ENCODE peak calls at places on chromosomes 7 and 10, in ten cellular contexts. One of them, this sample, is unnamed.

GRCh38 chr10:121244791-121245190 is 353.5 kb downstream of the FGFR2 start:
- DNase-seq in neural crest cell: no peak
- DNase-seq in SK-N-SH: no peak
- DNase-seq in GM06990: no peak
- DNase-seq in astrocyte of the spinal cord: peak
- DNase-seq in Calu3: no peak
- DNase-seq in CD4-positive, alpha-beta T cell: no peak
- DNase-seq in nephron progenitor cell: peak
- DNase-seq in heart left ventricle: no peak
- DNase-seq in HCT116: no peak
- DNase-seq in this sample: peak

GRCh38 chr7:6057316-6058128 is 26.3 kb downstream of the ANKRD61 start:
- DNase-seq in SK-N-SH: no peak
- DNase-seq in neural crest cell: no peak
- DNase-seq in Calu3: peak
- DNase-seq in astrocyte of the spinal cord: no peak
- DNase-seq in HCT116: no peak
- DNase-seq in nephron progenitor cell: no peak
- DNase-seq in GM06990: no peak
- DNase-seq in CD4-positive, alpha-beta T cell: no peak
- DNase-seq in heart left ventricle: no peak
- DNase-seq in this sample: peak

GRCh38 chr10:3866347-3866746 is 81.3 kb upstream of the KLF6 start:
- DNase-seq in neural crest cell: no peak
- DNase-seq in Calu3: no peak
- DNase-seq in nephron progenitor cell: no peak
- DNase-seq in HCT116: no peak
- DNase-seq in heart left ventricle: no peak
- DNase-seq in GM06990: no peak
- DNase-seq in astrocyte of the spinal cord: no peak
- DNase-seq in SK-N-SH: no peak
- DNase-seq in CD4-positive, alpha-beta T cell: no peak
- DNase-seq in this sample: peak

GRCh38 chr10:102752266-102752930 is 8.7 kb downstream of the WBP1L start:
- DNase-seq in Calu3: no peak
- DNase-seq in SK-N-SH: no peak
- DNase-seq in CD4-positive, alpha-beta T cell: no peak
- DNase-seq in HCT116: no peak
- DNase-seq in heart left ventricle: no peak
- DNase-seq in astrocyte of the spinal cord: peak
- DNase-seq in GM06990: no peak
- DNase-seq in nephron progenitor cell: no peak
- DNase-seq in neural crest cell: no peak
- DNase-seq in this sample: no peak

GRCh38 chr10:69508738-69509340 is 57.6 kb downstream of the TSPAN15 start:
- DNase-seq in nephron progenitor cell: no peak
- DNase-seq in GM06990: no peak
- DNase-seq in CD4-positive, alpha-beta T cell: no peak
- DNase-seq in HCT116: no peak
- DNase-seq in heart left ventricle: no peak
- DNase-seq in astrocyte of the spinal cord: no peak
- DNase-seq in neural crest cell: no peak
- DNase-seq in SK-N-SH: peak
- DNase-seq in Calu3: no peak
- DNase-seq in this sample: no peak

GRCh38 chr10:22821501-22821900 is 106.4 kb upstream of the ARMC3 start:
- DNase-seq in astrocyte of the spinal cord: peak
- DNase-seq in heart left ventricle: no peak
- DNase-seq in nephron progenitor cell: no peak
- DNase-seq in SK-N-SH: no peak
- DNase-seq in GM06990: no peak
- DNase-seq in neural crest cell: no peak
- DNase-seq in HCT116: no peak
- DNase-seq in Calu3: no peak
- DNase-seq in CD4-positive, alpha-beta T cell: no peak
- DNase-seq in this sample: no peak

GRCh38 chr10:10307551-10307950 is 710.1 kb upstream of the CELF2 start:
- DNase-seq in Calu3: no peak
- DNase-seq in neural crest cell: no peak
- DNase-seq in astrocyte of the spinal cord: no peak
- DNase-seq in HCT116: no peak
- DNase-seq in GM06990: no peak
- DNase-seq in nephron progenitor cell: no peak
- DNase-seq in CD4-positive, alpha-beta T cell: no peak
- DNase-seq in heart left ventricle: no peak
- DNase-seq in SK-N-SH: no peak
- DNase-seq in this sample: no peak

GRCh38 chr10:68242051-68242450 is 10.1 kb upstream of the ATOH7 start:
- DNase-seq in SK-N-SH: no peak
- DNase-seq in Calu3: no peak
- DNase-seq in HCT116: no peak
- DNase-seq in CD4-positive, alpha-beta T cell: no peak
- DNase-seq in nephron progenitor cell: no peak
- DNase-seq in neural crest cell: no peak
- DNase-seq in GM06990: no peak
- DNase-seq in heart left ventricle: no peak
- DNase-seq in astrocyte of the spinal cord: no peak
- DNase-seq in this sample: no peak

GRCh38 chr7:45889367-45890067 is 1.2 kb downstream of the IGFBP1 start:
- DNase-seq in GM06990: no peak
- DNase-seq in Calu3: no peak
- DNase-seq in nephron progenitor cell: no peak
- DNase-seq in astrocyte of the spinal cord: peak
- DNase-seq in CD4-positive, alpha-beta T cell: no peak
- DNase-seq in heart left ventricle: no peak
- DNase-seq in neural crest cell: no peak
- DNase-seq in HCT116: no peak
- DNase-seq in SK-N-SH: no peak
- DNase-seq in this sample: no peak

GRCh38 chr10:71848325-71849277 is 2.5 kb downstream of the PSAP start:
- DNase-seq in SK-N-SH: no peak
- DNase-seq in nephron progenitor cell: no peak
- DNase-seq in astrocyte of the spinal cord: peak
- DNase-seq in Calu3: no peak
- DNase-seq in HCT116: no peak
- DNase-seq in neural crest cell: no peak
- DNase-seq in GM06990: no peak
- DNase-seq in heart left ventricle: no peak
- DNase-seq in CD4-positive, alpha-beta T cell: no peak
- DNase-seq in this sample: no peak

GRCh38 chr7:76272872-76273271 is 29.6 kb upstream of the HSPB1 start:
- DNase-seq in Calu3: no peak
- DNase-seq in HCT116: no peak
- DNase-seq in neural crest cell: no peak
- DNase-seq in nephron progenitor cell: no peak
- DNase-seq in CD4-positive, alpha-beta T cell: no peak
- DNase-seq in heart left ventricle: no peak
- DNase-seq in SK-N-SH: no peak
- DNase-seq in astrocyte of the spinal cord: no peak
- DNase-seq in GM06990: no peak
- DNase-seq in this sample: no peak

GRCh38 chr10:77463499-77463898 is 174.1 kb downstream of the KCNMA1 start:
- DNase-seq in GM06990: no peak
- DNase-seq in neural crest cell: no peak
- DNase-seq in CD4-positive, alpha-beta T cell: no peak
- DNase-seq in Calu3: no peak
- DNase-seq in SK-N-SH: no peak
- DNase-seq in heart left ventricle: no peak
- DNase-seq in HCT116: no peak
- DNase-seq in astrocyte of the spinal cord: no peak
- DNase-seq in nephron progenitor cell: no peak
- DNase-seq in this sample: no peak

GRCh38 chr7:80630611-80631010 is 7.8 kb upstream of the CD36 start:
- DNase-seq in HCT116: no peak
- DNase-seq in Calu3: no peak
- DNase-seq in SK-N-SH: no peak
- DNase-seq in heart left ventricle: no peak
- DNase-seq in CD4-positive, alpha-beta T cell: no peak
- DNase-seq in GM06990: no peak
- DNase-seq in nephron progenitor cell: no peak
- DNase-seq in astrocyte of the spinal cord: peak
- DNase-seq in neural crest cell: no peak
- DNase-seq in this sample: no peak

GRCh38 chr10:13893926-13894325 is 307.2 kb downstream of the PRPF18 start:
- DNase-seq in CD4-positive, alpha-beta T cell: no peak
- DNase-seq in nephron progenitor cell: no peak
- DNase-seq in neural crest cell: no peak
- DNase-seq in astrocyte of the spinal cord: no peak
- DNase-seq in SK-N-SH: peak
- DNase-seq in GM06990: no peak
- DNase-seq in Calu3: no peak
- DNase-seq in heart left ventricle: no peak
- DNase-seq in HCT116: no peak
- DNase-seq in this sample: no peak

GRCh38 chr7:93310346-93310745 is 78.2 kb downstream of the VPS50 start:
- DNase-seq in heart left ventricle: no peak
- DNase-seq in neural crest cell: no peak
- DNase-seq in Calu3: no peak
- DNase-seq in astrocyte of the spinal cord: no peak
- DNase-seq in SK-N-SH: no peak
- DNase-seq in HCT116: no peak
- DNase-seq in CD4-positive, alpha-beta T cell: no peak
- DNase-seq in GM06990: no peak
- DNase-seq in nephron progenitor cell: no peak
- DNase-seq in this sample: no peak

DNA sequence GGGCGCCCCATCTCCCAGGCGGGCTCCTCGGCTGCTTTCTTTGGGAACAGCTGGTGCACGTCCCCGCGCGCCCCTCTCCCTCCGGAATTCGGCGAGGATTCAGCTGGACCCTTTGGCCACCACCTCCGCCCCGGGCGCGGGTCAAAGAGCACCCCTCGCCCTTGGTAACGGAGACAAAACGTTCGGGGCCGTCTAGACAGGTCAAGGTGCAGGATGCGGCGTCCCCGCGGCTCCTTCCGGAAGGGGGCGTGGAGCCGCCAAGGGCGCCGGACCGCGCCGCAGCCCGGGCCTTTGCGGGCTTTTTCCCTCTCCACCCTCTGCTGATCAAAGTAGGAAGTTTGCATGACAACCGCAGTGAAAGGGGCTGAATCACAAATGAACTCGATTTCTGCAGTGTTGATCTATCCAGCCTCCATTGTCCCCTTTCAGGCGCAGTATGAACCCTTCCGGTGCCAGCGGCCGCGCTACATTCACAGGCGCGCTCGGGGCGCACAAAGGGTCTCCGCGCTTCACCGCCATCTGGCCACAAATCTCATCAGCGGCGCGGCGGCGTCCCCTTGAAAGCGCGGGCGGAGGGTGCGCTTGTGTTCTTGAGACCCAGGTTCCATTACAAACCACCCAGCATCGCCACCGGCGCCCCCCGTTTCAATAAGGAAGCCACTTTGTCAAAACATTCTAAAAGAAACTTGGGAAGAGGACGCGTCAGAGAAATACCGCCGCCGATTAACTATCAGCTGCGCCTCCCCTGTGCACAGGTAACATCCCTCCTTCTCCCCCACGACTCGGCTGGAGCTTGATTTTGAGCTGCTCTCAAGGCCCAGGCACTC is 36.4 kb downstream of the CNPY1 start:
- DNase-seq in CD4-positive, alpha-beta T cell: no peak
- DNase-seq in astrocyte of the spinal cord: no peak
- DNase-seq in GM06990: no peak
- DNase-seq in HCT116: no peak
- DNase-seq in nephron progenitor cell: peak
- DNase-seq in heart left ventricle: no peak
- DNase-seq in Calu3: no peak
- DNase-seq in SK-N-SH: no peak
- DNase-seq in neural crest cell: peak
- DNase-seq in this sample: no peak
- TF ChIP-seq CTCF in CD4-positive, alpha-beta T cell: no peak
- TF ChIP-seq CTCF in astrocyte of the spinal cord: no peak
- TF ChIP-seq CTCF in GM06990: no peak
- TF ChIP-seq CTCF in HCT116: no peak
- TF ChIP-seq CTCF in nephron progenitor cell: no peak
- TF ChIP-seq CTCF in heart left ventricle: no peak
- TF ChIP-seq CTCF in Calu3: no peak
- TF ChIP-seq CTCF in SK-N-SH: no peak
- TF ChIP-seq CTCF in neural crest cell: peak
- TF ChIP-seq CTCF in this sample: no peak

DNA sequence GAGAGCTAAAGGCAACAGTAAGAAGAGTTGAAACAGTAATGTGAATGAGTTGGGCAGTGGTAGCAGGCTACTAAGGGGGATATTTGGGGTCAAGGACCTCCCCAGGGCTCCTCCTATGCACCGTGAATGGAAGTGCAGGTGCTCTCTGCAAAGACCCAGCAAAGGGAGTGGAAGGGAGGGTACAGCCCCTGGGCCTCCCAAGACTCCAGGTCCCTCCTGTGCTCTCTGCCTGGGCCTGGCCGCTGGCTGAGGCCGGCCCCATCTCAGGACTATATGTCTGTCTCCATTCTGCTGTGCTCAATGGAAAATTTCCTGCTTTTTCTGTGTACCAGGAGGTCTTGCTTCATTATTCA is 372.1 kb upstream of the MKI67 start:
- DNase-seq in GM06990: no peak
- DNase-seq in astrocyte of the spinal cord: no peak
- DNase-seq in heart left ventricle: no peak
- DNase-seq in neural crest cell: no peak
- DNase-seq in Calu3: no peak
- DNase-seq in CD4-positive, alpha-beta T cell: no peak
- DNase-seq in HCT116: no peak
- DNase-seq in SK-N-SH: no peak
- DNase-seq in nephron progenitor cell: no peak
- DNase-seq in this sample: no peak
- TF ChIP-seq CTCF in GM06990: no peak
- TF ChIP-seq CTCF in astrocyte of the spinal cord: no peak
- TF ChIP-seq CTCF in heart left ventricle: no peak
- TF ChIP-seq CTCF in neural crest cell: no peak
- TF ChIP-seq CTCF in Calu3: no peak
- TF ChIP-seq CTCF in CD4-positive, alpha-beta T cell: no peak
- TF ChIP-seq CTCF in HCT116: no peak
- TF ChIP-seq CTCF in SK-N-SH: no peak
- TF ChIP-seq CTCF in nephron progenitor cell: no peak
- TF ChIP-seq CTCF in this sample: no peak

GRCh38 chr10:124647421-124648130 is 96.6 kb downstream of the FAM53B start:
- DNase-seq in CD4-positive, alpha-beta T cell: peak
- DNase-seq in heart left ventricle: peak
- DNase-seq in GM06990: peak
- DNase-seq in neural crest cell: no peak
- DNase-seq in HCT116: peak
- DNase-seq in nephron progenitor cell: no peak
- DNase-seq in astrocyte of the spinal cord: no peak
- DNase-seq in Calu3: peak
- DNase-seq in SK-N-SH: peak
- DNase-seq in this sample: peak
- TF ChIP-seq CTCF in CD4-positive, alpha-beta T cell: peak
- TF ChIP-seq CTCF in heart left ventricle: peak
- TF ChIP-seq CTCF in GM06990: peak
- TF ChIP-seq CTCF in neural crest cell: no peak
- TF ChIP-seq CTCF in HCT116: no peak
- TF ChIP-seq CTCF in nephron progenitor cell: no peak
- TF ChIP-seq CTCF in astrocyte of the spinal cord: peak
- TF ChIP-seq CTCF in Calu3: no peak
- TF ChIP-seq CTCF in SK-N-SH: no peak
- TF ChIP-seq CTCF in this sample: peak

GRCh38 chr10:99433378-99434020 is 3.1 kb upstream of the GOT1 start:
- DNase-seq in HCT116: peak
- DNase-seq in Calu3: no peak
- DNase-seq in neural crest cell: no peak
- DNase-seq in SK-N-SH: no peak
- DNase-seq in astrocyte of the spinal cord: no peak
- DNase-seq in nephron progenitor cell: no peak
- DNase-seq in heart left ventricle: no peak
- DNase-seq in GM06990: no peak
- DNase-seq in CD4-positive, alpha-beta T cell: no peak
- DNase-seq in this sample: no peak
- TF ChIP-seq CTCF in HCT116: peak
- TF ChIP-seq CTCF in Calu3: no peak
- TF ChIP-seq CTCF in neural crest cell: no peak
- TF ChIP-seq CTCF in SK-N-SH: peak
- TF ChIP-seq CTCF in astrocyte of the spinal cord: peak
- TF ChIP-seq CTCF in nephron progenitor cell: no peak
- TF ChIP-seq CTCF in heart left ventricle: peak
- TF ChIP-seq CTCF in GM06990: no peak
- TF ChIP-seq CTCF in CD4-positive, alpha-beta T cell: no peak
- TF ChIP-seq CTCF in this sample: no peak

This sample was measured in activated CD8-positive, alpha-beta T cell treated with anti-CD3 and anti-CD28 coated beads for 36 hours.